ENCODE peak calls at places on chromosomes 7 and 10, in five cellular contexts. G, F, C, J and Y are unnamed samples. For H3K9me3, the result is how much of the 10 kb centered on the place peaks cover.

GRCh38 chr7:32618470-32618869 is 123.2 kb downstream of the AVL9 start:
- DNase-seq in G (no peak), F (no peak), C (no peak), J (no peak), Y (no peak)

GRCh38 chr10:96118604-96119450 is 11.3 kb upstream of the ZNF518A start:
- DNase-seq in G (peak), F (no peak), C (no peak), J (no peak), Y (no peak)

GRCh38 chr7:91634485-91635177 is 245.9 kb downstream of the MTERF1 start:
- DNase-seq in G (no peak), F (no peak), C (no peak), J (no peak), Y (no peak)

GRCh38 chr10:47326927-47327330 is 4.7 kb downstream of the GDF2 start:
- DNase-seq in G (peak), F (no peak), C (no peak), J (no peak), Y (no peak)

GRCh38 chr10:114042895-114043531 is 653 bp upstream of the ADRB1 start:
- DNase-seq in G (peak), F (no peak), C (peak), J (peak), Y (no peak)

GRCh38 chr7:124811341-124811740 is 45.7 kb upstream of the GPR37 start:
- DNase-seq in G (no peak), F (no peak), C (no peak), J (no peak), Y (no peak)

GRCh38 chr10:78972160-78972946 is 96.4 kb upstream of the ZMIZ1 start:
- DNase-seq in G (peak), F (no peak), C (peak), J (peak), Y (peak)

GRCh38 chr7:111011500-111011899 is 79.4 kb upstream of the LRRN3 start:
- DNase-seq in G (no peak), F (no peak), C (no peak), J (no peak), Y (no peak)

GRCh38 chr7:12137283-12137682 is 73.8 kb upstream of the TMEM106B start:
- DNase-seq in G (no peak), F (no peak), C (no peak), J (no peak), Y (no peak)

GRCh38 chr10:115829501-115830215 is 443.3 kb downstream of the GFRA1 start:
- DNase-seq in G (no peak), F (no peak), C (peak), J (no peak), Y (no peak)

GRCh38 chr10:12505683-12506082 is 156.3 kb downstream of the CAMK1D start:
- DNase-seq in G (no peak), F (no peak), C (no peak), J (no peak), Y (no peak)

GRCh38 chr10:7071421-7071820 is 339.4 kb downstream of the SFMBT2 start:
- DNase-seq in G (no peak), F (no peak), C (no peak), J (no peak), Y (no peak)

GRCh38 chr10:76022366-76022765 is 590.9 kb downstream of the LRMDA start:
- DNase-seq in G (no peak), F (no peak), C (no peak), J (no peak), Y (no peak)

GRCh38 chr7:38840736-38841460 is 68.1 kb downstream of the VPS41 start:
- DNase-seq in G (no peak), F (no peak), C (peak), J (no peak), Y (no peak)

GRCh38 chr10:124341768-124342135 is 77.0 kb downstream of the OAT start:
- DNase-seq in G (no peak), F (peak), C (no peak), J (no peak), Y (no peak)

GRCh38 chr7:84524714-84525694 is 330.4 kb upstream of the SEMA3A start:
- DNase-seq in G (no peak), F (no peak), C (peak), J (no peak), Y (peak)

GRCh38 chr7:1092806-1093505 is 5.0 kb downstream of the GPER1 start:
- DNase-seq in G (no peak), F (no peak), C (no peak), J (no peak), Y (no peak)

GRCh38 chr7:114789161-114789560 is 132.7 kb upstream of the MDFIC start:
- DNase-seq in G (no peak), F (no peak), C (peak), J (no peak), Y (no peak)

GRCh38 chr10:23768281-23768680 is 329.4 kb downstream of the OTUD1 start:
- DNase-seq in G (no peak), F (no peak), C (no peak), J (no peak), Y (no peak)

GRCh38 chr7:97506728-97507127 is 225.2 kb upstream of the TAC1 start:
- DNase-seq in G (no peak), F (no peak), C (no peak), J (no peak), Y (no peak)

GRCh38 chr10:13880760-13881159 is 294.0 kb downstream of the PRPF18 start:
- DNase-seq in G (no peak), F (no peak), C (no peak), J (no peak), Y (no peak)

GRCh38 chr7:157807510-157807909 is 470.7 kb downstream of the DNAJB6 start:
- DNase-seq in G (no peak), F (no peak), C (no peak), J (peak), Y (no peak)

GRCh38 chr7:64504581-64505120 is 58.2 kb downstream of the ZNF680 start:
- DNase-seq in G (no peak), F (no peak), C (no peak), J (no peak), Y (no peak)

GRCh38 chr7:135670179-135670578 is 7.9 kb downstream of the STMP1 start:
- DNase-seq in G (no peak), F (no peak), C (peak), J (no peak), Y (no peak)

GRCh38 chr10:408223-408622 is 273.0 kb downstream of the ZMYND11 start:
- DNase-seq in G (no peak), F (no peak), C (no peak), J (no peak), Y (no peak)

GRCh38 chr10:113132651-113133088 is 182.6 kb downstream of the TCF7L2 start:
- DNase-seq in G (no peak), F (no peak), C (peak), J (no peak), Y (no peak)

GRCh38 chr7:127080576-127080975 is 172.2 kb downstream of the GRM8 start:
- DNase-seq in G (no peak), F (no peak), C (no peak), J (no peak), Y (no peak)

GRCh38 chr7:92731327-92732063 is 104.9 kb downstream of the CDK6 start:
- DNase-seq in G (no peak), F (no peak), C (peak), J (no peak), Y (no peak)

GRCh38 chr10:75208177-75208576 is 2.4 kb upstream of the VDAC2 start:
- DNase-seq in G (no peak), F (no peak), C (peak), J (no peak), Y (peak)

GRCh38 chr10:67438605-67439258 is 257.3 kb downstream of the CTNNA3 start:
- DNase-seq in G (no peak), F (no peak), C (no peak), J (no peak), Y (no peak)

GRCh38 chr7:114422478-114423217 is 8.0 kb downstream of the FOXP2 start:
- DNase-seq in G (no peak), F (no peak), C (no peak), J (no peak), Y (no peak)

GRCh38 chr7:27248427-27248806 is 5.8 kb downstream of the EVX1 start:
- DNase-seq in G (no peak), F (no peak), C (no peak), J (no peak), Y (no peak)

GRCh38 chr7:86968618-86969017 is 90.8 kb downstream of the ELAPOR2 start:
- DNase-seq in G (no peak), F (no peak), C (no peak), J (no peak), Y (no peak)

GRCh38 chr7:104397442-104397841 is 69.0 kb downstream of the LHFPL3 start:
- DNase-seq in G (no peak), F (no peak), C (no peak), J (no peak), Y (no peak)

DNA sequence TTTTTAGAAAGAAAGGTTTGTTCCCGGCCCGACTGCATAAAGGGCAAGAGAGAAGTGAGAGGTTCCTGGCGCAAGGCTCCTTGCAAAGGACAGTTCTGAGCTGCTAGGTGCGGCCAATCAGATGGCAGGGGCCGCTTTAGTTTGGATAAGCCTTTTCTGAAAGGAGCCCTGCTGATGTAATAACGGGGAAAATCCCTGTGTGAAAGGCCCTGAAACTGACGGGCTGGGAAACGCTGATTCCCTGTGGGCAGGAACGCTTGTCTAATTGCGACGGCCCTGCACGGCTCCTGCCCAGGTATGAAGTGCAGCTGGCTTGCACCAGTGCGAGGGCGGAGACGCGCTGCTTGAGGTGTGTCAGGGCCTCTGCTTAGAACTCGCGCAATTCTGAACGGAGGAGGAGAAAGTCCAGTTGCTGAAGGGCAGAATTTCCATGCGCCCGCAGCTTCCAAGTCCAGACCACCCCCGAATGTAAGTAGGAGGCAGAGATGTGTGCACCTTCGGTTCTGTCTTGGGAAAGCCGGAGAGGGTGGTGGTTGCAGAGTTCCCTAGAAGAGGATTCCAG is 30.5 kb downstream of the TACC2 start:
- DNase-seq in G (peak), F (no peak), C (no peak), J (peak), Y (peak)
- TF ChIP-seq POLR2A in G (no peak), F (no peak), C (no peak), J (no peak), Y (no peak)

DNA sequence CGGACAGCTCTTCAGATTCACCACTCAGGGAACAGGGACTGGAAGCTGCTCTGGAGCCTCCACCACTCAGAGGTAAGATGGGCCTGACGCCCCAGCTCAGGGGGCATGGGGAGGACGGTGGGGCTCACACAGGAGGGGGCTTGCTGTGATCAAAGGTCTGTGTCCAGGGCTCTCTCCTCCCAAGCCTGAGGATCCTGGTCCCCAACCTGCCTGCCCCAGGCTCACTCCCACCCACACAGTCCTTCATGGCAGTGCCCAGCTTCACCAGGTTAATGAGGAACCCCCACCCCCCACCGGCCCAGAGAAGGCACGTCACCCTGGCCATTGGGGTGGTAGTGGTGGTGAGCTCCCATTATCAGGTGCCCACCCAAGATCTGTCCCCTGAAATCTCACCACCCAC is 926.7 kb upstream of the ZNF722 start:
- DNase-seq in G (no peak), F (no peak), C (no peak), J (no peak), Y (no peak)
- H3K9me3 ChIP-seq in G (under half), F (under half), C (under half), J (under half), Y (under half)

DNA sequence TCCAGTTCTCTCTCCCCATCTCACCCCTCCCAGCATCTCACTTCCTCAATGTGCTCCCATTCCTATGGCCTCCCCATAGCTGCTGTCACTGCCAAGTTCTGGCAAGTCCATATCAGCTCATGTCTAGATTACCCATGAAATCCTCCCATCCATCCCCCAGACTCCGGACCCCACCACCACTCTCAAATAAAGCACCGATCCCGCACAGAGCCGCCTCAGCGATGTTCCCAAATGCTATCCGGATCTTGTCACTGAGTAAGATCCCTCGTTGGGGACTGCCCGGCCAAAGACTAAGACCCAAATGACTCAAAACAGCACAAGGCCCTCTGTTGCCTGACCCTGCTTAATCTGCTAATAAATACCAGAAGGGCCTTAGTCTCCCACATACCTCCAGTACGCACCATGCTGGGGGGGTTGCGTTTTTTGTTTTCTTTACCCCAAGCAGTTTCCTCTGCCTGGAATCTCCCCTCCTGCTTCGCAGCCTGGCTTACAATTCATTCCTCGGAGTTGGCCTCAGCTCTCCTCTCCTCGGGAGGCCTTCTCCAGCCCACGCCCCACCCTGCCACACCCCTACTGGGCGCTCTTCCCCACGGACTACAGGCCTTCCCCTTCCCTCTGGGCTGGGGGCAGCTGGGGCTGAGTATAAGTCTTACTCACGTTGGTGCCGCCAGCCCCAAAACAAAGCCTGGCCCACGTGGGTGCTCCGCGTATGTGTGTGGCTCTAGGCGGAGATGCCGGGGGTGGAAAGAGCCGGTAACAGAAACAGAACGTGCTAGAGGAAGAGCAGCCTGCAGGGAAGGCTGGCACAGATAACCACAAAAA is 1.8 kb upstream of the DUSP5 start:
- DNase-seq in G (no peak), F (peak), C (peak), J (peak), Y (no peak)
- H3K27ac ChIP-seq in G (peak), F (peak), C (peak), J (peak), Y (no peak)

GRCh38 chr7:23471090-23471859 is 984 bp upstream of the IGF2BP3 start:
- DNase-seq in G (no peak), F (peak), C (peak), J (no peak), Y (no peak)
- TF ChIP-seq POLR2A in G (no peak), F (no peak), C (no peak), J (no peak), Y (no peak)